ENCODE peak calls at places on chromosomes 2 and 18, in seven cellular contexts. U is HCT116, F is SK-N-SH, M is K562, V is GM12878, S is HepG2, Q is H1. I is an unnamed sample.

GRCh38 chr2:127161176-127162136 is 54.5 kb upstream of the BIN1 start:
- DNase-seq in U (no peak), F (no peak), M (no peak), V (no peak), S (no peak), Q (no peak), I (no peak)

GRCh38 chr18:61136852-61137251 is 196.4 kb upstream of the CDH20 start:
- DNase-seq in U (no peak), F (no peak), M (no peak), V (no peak), S (no peak), Q (no peak), I (no peak)

GRCh38 chr2:26740890-26741302 is 23.2 kb upstream of the SLC35F6 start:
- DNase-seq in U (no peak), F (peak; percentile 12), M (peak; percentile 45), V (no peak), S (no peak), Q (no peak), I (peak; percentile 32)

GRCh38 chr2:36174920-36175319 is 180.7 kb upstream of the CRIM1 start:
- DNase-seq in U (no peak), F (no peak), M (no peak), V (no peak), S (no peak), Q (no peak), I (no peak)

GRCh38 chr2:25378731-25379490 is 37.2 kb upstream of the DNMT3A start:
- DNase-seq in U (no peak), F (no peak), M (no peak), V (no peak), S (no peak), Q (no peak), I (no peak)

GRCh38 chr2:135091681-135092080 is 39.6 kb downstream of the RAB3GAP1 start:
- DNase-seq in U (no peak), F (no peak), M (no peak), V (no peak), S (peak; percentile 91), Q (no peak), I (no peak)

GRCh38 chr2:173210270-173211196 is 134.9 kb downstream of the MAP3K20 start:
- DNase-seq in U (peak; percentile 65), F (peak; percentile 70), M (peak; percentile 70), V (peak; percentile 40), S (peak; percentile 66), Q (no peak), I (peak; percentile 73)

GRCh38 chr2:201093573-201093972 is 21.8 kb downstream of the NDUFB3 start:
- DNase-seq in U (no peak), F (no peak), M (no peak), V (no peak), S (no peak), Q (no peak), I (no peak)

GRCh38 chr2:32926708-32927084 is 20.1 kb upstream of the LTBP1 start:
- DNase-seq in U (no peak), F (no peak), M (no peak), V (no peak), S (no peak), Q (no peak), I (no peak)

GRCh38 chr18:59502222-59502898 is 143.3 kb upstream of the LMAN1 start:
- DNase-seq in U (no peak), F (no peak), M (no peak), V (no peak), S (no peak), Q (no peak), I (no peak)

GRCh38 chr2:99410276-99410675 is 73.1 kb downstream of the EIF5B start:
- DNase-seq in U (no peak), F (no peak), M (no peak), V (no peak), S (no peak), Q (no peak), I (no peak)

GRCh38 chr2:1863386-1863785 is 119.1 kb upstream of the PXDN start:
- DNase-seq in U (no peak), F (no peak), M (no peak), V (no peak), S (no peak), Q (no peak), I (no peak)

GRCh38 chr2:46187112-46187618 is 110.0 kb upstream of the EPAS1 start:
- DNase-seq in U (no peak), F (no peak), M (no peak), V (peak; percentile 70), S (peak; percentile 86), Q (no peak), I (no peak)

GRCh38 chr18:48835745-48836191 is 115.0 kb downstream of the SMAD7 start:
- DNase-seq in U (no peak), F (no peak), M (no peak), V (no peak), S (no peak), Q (no peak), I (no peak)

GRCh38 chr2:45281311-45281710 is 272.1 kb upstream of the SIX2 start:
- DNase-seq in U (no peak), F (no peak), M (no peak), V (no peak), S (no peak), Q (no peak), I (no peak)

GRCh38 chr2:111638274-111638877 is 245.6 kb downstream of the ANAPC1 start:
- DNase-seq in U (no peak), F (no peak), M (no peak), V (no peak), S (no peak), Q (no peak), I (no peak)

GRCh38 chr18:44409524-44409923 is 271.2 kb upstream of the SETBP1 start:
- DNase-seq in U (no peak), F (no peak), M (no peak), V (no peak), S (no peak), Q (no peak), I (no peak)

GRCh38 chr2:188631037-188631794 is 339.5 kb downstream of the GULP1 start:
- DNase-seq in U (no peak), F (no peak), M (no peak), V (no peak), S (no peak), Q (no peak), I (no peak)

GRCh38 chr2:216989335-216990129 is 129.7 kb upstream of the TNP1 start:
- DNase-seq in U (no peak), F (no peak), M (no peak), V (no peak), S (no peak), Q (no peak), I (peak; percentile 31)

GRCh38 chr2:2613279-2614199 is 282.5 kb upstream of the MYT1L start:
- DNase-seq in U (peak; percentile 77), F (peak; percentile 92), M (peak; percentile 89), V (peak; percentile 56), S (peak; percentile 69), Q (peak; percentile 85), I (peak; percentile 94)

GRCh38 chr2:168671932-168672331 is 130.5 kb upstream of the NOSTRIN start:
- DNase-seq in U (no peak), F (no peak), M (no peak), V (no peak), S (no peak), Q (no peak), I (no peak)

GRCh38 chr2:174335605-174336402 is 1.1 kb downstream of the SP9 start:
- DNase-seq in U (no peak), F (peak; percentile 72), M (peak; percentile 50), V (no peak), S (no peak), Q (no peak), I (no peak)

DNA sequence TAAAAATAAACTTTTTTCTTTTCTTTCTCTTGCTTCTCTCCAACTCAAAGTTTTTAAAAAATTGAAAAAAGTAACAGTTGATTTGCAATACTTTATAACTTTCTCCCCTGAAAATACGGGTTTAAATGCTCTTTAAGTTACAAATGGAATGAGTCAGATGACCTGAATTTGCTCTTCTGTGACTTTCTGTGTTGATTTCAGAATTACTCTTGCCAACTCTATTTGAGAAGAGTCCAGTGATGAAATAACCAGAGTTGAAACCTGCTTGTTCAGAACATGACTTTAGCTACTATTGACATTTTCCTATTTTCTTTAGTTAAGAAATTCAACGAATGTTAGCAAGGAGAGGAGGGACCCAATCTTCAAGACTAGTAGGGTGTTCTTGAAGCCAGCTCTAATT is 146.1 kb upstream of the ZSWIM2 start:
- DNase-seq in U (no peak), F (no peak), M (no peak), V (no peak), S (no peak), Q (no peak), I (no peak)
- TF ChIP-seq JUND in U (no peak), F (no peak), M (no peak), V (no peak), S (no peak), Q (no peak), I (no peak)

GRCh38 chr2:233449921-233450853 is 95.9 kb downstream of the DGKD start:
- DNase-seq in U (no peak), F (no peak), M (no peak), V (no peak), S (no peak), Q (no peak), I (no peak)
- TF ChIP-seq JUND in U (no peak), F (no peak), M (no peak), V (no peak), S (no peak), Q (no peak), I (no peak)

GRCh38 chr2:118667964-118668363 is 179.5 kb downstream of the EN1 start:
- DNase-seq in U (no peak), F (no peak), M (no peak), V (no peak), S (no peak), Q (no peak), I (no peak)
- TF ChIP-seq JUND in U (no peak), F (no peak), M (no peak), V (no peak), S (no peak), Q (no peak), I (no peak)

DNA sequence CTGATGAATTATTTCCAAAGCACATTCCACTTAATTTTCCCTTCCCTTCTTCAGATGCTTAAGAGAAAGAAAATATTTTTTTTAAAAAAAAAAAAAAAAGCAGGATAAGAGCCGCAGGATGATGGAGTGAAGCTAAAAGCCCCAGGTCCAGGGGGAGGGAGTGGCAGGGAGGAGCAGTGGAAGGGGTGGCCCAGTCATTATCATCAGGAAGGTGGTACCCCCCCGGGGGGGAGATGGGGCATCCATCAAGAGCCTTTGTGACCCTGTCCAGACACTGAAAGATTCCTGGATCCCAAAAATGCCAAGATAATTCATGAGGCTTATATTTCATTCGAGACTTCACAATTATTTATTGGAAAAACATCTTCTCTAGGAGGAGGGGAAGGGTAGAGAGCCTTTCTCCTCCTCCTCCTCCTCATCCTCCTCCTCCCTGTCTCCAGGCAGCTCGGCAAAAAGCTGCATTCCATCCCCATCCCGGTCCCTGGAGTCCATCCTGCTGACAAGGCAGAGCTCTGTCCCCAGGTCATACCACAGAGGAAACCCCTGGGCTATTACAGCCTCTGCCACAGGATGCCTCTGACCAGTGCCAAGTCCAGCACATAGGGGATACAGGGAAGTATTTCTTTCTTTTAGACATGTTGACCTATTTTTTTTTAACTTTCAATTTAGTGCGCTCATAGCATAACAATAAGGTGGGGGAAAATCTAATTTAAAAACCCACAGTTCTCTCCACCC is 125.3 kb downstream of the TWIST2 start:
- DNase-seq in U (no peak), F (no peak), M (no peak), V (no peak), S (no peak), Q (no peak), I (no peak)
- TF ChIP-seq JUND in U (no peak), F (no peak), M (no peak), V (no peak), S (no peak), Q (no peak), I (no peak)

I was measured in T47D.